ENCODE peak calls at places on chromosome 6, in seven cellular contexts. E is GM12865, N is astrocyte of the spinal cord, V is AG04450, M is prostate gland, J is uterus, P is astrocyte. U is an unnamed sample.

GRCh38 chr6:146032387-146032786 is 3.5 kb downstream of the GRM1 start:
- DNase-seq in E (no peak), N (no peak), V (no peak), M (no peak), J (no peak), P (no peak), U (no peak)

GRCh38 chr6:84358581-84358980 is 131.1 kb upstream of the CEP162 start:
- DNase-seq in E (no peak), N (no peak), V (no peak), M (no peak), J (no peak), P (no peak), U (no peak)

GRCh38 chr6:105522626-105523322 is 119.9 kb upstream of the PREP start:
- DNase-seq in E (no peak), N (peak), V (peak), M (no peak), J (no peak), P (peak), U (no peak)

GRCh38 chr6:125301435-125302391 is at the start of gene HDDC2:
- DNase-seq in E (peak), N (peak), V (no peak), M (peak), J (peak), P (peak), U (peak)

GRCh38 chr6:134060491-134061106 is 8.2 kb upstream of the SLC2A12 start:
- DNase-seq in E (no peak), N (peak), V (no peak), M (no peak), J (no peak), P (peak), U (no peak)

GRCh38 chr6:156880913-156881312 is 103.7 kb downstream of the ARID1B start:
- DNase-seq in E (no peak), N (no peak), V (no peak), M (peak), J (no peak), P (no peak), U (no peak)

GRCh38 chr6:132764370-132764769 is 6.7 kb upstream of the VNN2 start:
- DNase-seq in E (no peak), N (peak), V (peak), M (no peak), J (peak), P (peak), U (no peak)

GRCh38 chr6:13395272-13396237 is 67.2 kb upstream of the TBC1D7 start:
- DNase-seq in E (peak), N (peak), V (peak), M (peak), J (peak), P (peak), U (peak)

GRCh38 chr6:44224154-44224977 is 971 bp downstream of the SLC29A1 start:
- DNase-seq in E (peak), N (no peak), V (no peak), M (no peak), J (no peak), P (no peak), U (no peak)

GRCh38 chr6:125102901-125103300 is 50.7 kb upstream of the TPD52L1 start:
- DNase-seq in E (no peak), N (peak), V (peak), M (no peak), J (no peak), P (peak), U (no peak)

GRCh38 chr6:16059496-16059895 is 69.4 kb upstream of the MYLIP start:
- DNase-seq in E (no peak), N (no peak), V (no peak), M (no peak), J (no peak), P (no peak), U (no peak)

GRCh38 chr6:45436544-45437440 is 59.1 kb upstream of the SUPT3H start:
- DNase-seq in E (peak), N (peak), V (no peak), M (no peak), J (no peak), P (peak), U (no peak)

GRCh38 chr6:24935753-24936152 is at the start of gene RIPOR2:
- DNase-seq in E (peak), N (no peak), V (no peak), M (no peak), J (no peak), P (no peak), U (no peak)

GRCh38 chr6:106747139-106747538 is 117.8 kb downstream of the QRSL1 start:
- DNase-seq in E (no peak), N (no peak), V (no peak), M (no peak), J (no peak), P (no peak), U (no peak)

GRCh38 chr6:1538810-1539482 is 70.8 kb upstream of the FOXC1 start:
- DNase-seq in E (no peak), N (no peak), V (no peak), M (no peak), J (no peak), P (no peak), U (no peak)

GRCh38 chr6:11972806-11973205 is 39.3 kb upstream of the HIVEP1 start:
- DNase-seq in E (no peak), N (no peak), V (no peak), M (no peak), J (no peak), P (no peak), U (no peak)

GRCh38 chr6:157449610-157450009 is 68.6 kb downstream of the ZDHHC14 start:
- DNase-seq in E (no peak), N (peak), V (peak), M (no peak), J (no peak), P (peak), U (no peak)

GRCh38 chr6:97394160-97394748 is 111.2 kb upstream of the MMS22L start:
- DNase-seq in E (peak), N (peak), V (peak), M (peak), J (peak), P (peak), U (peak)

GRCh38 chr6:113522376-113522775 is 334.8 kb upstream of the MARCKS start:
- DNase-seq in E (no peak), N (no peak), V (no peak), M (no peak), J (no peak), P (no peak), U (no peak)

GRCh38 chr6:34036357-34037069 is 109.4 kb downstream of the GRM4 start:
- DNase-seq in E (peak), N (no peak), V (no peak), M (no peak), J (no peak), P (no peak), U (no peak)

GRCh38 chr6:110864816-110865215 is 9.8 kb upstream of the AMD1 start:
- DNase-seq in E (no peak), N (no peak), V (no peak), M (no peak), J (no peak), P (no peak), U (no peak)

GRCh38 chr6:34497411-34497810 is 31.5 kb downstream of the PACSIN1 start:
- DNase-seq in E (no peak), N (no peak), V (no peak), M (no peak), J (no peak), P (no peak), U (no peak)

GRCh38 chr6:114194362-114195343 is 148.2 kb downstream of the HS3ST5 start:
- DNase-seq in E (no peak), N (peak), V (no peak), M (no peak), J (no peak), P (peak), U (no peak)

GRCh38 chr6:121086876-121087275 is 247.4 kb downstream of the TBC1D32 start:
- DNase-seq in E (no peak), N (no peak), V (no peak), M (no peak), J (no peak), P (peak), U (no peak)

GRCh38 chr6:22828179-22829062 is 259.1 kb downstream of the HDGFL1 start:
- DNase-seq in E (peak), N (peak), V (peak), M (peak), J (peak), P (peak), U (peak)

GRCh38 chr6:168032383-168032760 is 34.9 kb downstream of the KIF25 start:
- DNase-seq in E (no peak), N (peak), V (peak), M (no peak), J (no peak), P (peak), U (no peak)
- TF ChIP-seq CTCF in E (no peak), N (peak), V (peak), M (no peak), J (no peak), P (peak), U (no peak)

DNA sequence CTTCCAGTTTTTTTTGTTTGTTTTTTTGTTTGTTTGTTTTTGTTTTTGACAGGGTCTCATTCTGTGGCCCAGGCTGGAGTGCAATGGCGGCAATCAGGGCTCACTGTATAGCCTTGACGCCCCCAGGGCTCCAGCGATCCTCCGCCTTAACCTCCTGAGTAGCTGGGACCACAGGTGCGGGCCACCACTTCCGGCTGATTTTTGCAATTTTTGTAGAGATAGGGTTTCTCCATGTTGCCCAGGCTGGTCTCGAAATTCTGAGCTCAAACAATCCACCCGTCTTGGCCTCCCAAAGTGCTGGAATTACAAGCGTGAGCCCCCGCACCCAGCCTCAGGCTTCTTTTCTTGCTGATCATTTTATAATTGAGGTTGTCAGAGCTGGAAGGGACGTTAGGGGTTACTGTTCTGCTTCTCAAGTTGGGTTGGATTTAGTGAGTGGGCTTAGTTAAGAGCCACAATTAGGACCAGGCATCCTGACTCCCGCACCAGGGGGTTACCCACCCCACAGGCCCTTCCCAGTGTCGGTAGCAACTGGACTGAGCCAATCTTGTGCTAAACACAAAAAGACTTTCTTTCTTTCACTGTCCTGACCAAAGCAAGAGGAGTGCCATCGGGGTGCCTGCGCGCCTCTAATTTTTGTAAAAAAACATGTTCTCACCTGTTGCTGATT is 13.1 kb upstream of the ZSCAN9 start:
- DNase-seq in E (peak), N (no peak), V (no peak), M (no peak), J (no peak), P (no peak), U (no peak)
- H3K4me3 ChIP-seq in E (peak), N (peak), V (peak), M (no peak), J (no peak), P (peak), U (peak)

DNA sequence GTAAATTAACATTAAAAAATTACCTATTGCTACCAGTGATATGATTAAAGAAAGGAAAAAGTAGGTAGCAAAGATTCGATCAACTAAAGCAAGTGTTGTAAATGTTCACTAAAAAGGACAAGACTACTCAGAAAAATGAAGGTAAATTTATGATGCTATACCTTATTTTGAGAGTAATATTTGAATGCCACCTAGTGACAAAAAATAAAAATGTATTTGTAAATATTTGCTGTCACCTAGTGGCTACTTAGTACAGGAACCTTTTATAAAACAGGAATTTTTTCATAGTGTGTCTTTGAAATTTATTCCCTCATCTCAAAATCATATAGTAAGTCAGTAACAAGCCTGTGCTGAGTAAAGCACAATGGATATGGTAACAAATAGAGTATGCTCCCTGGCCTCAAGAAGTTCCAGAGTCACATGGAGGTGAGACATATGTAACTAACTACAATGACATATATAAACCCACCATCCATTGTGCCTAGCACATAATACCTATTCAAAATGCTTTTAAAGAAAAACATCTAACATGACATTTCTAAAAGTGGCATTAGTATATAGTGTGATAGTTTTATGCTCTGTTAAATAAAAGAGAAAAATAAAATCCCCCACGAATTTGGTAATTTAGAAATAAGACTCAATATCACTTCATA is 193.1 kb upstream of the SIM1 start:
- DNase-seq in E (peak), N (peak), V (no peak), M (no peak), J (no peak), P (no peak), U (peak)
- TF ChIP-seq CTCF in E (peak), N (peak), V (peak), M (peak), J (peak), P (peak), U (peak)

DNA sequence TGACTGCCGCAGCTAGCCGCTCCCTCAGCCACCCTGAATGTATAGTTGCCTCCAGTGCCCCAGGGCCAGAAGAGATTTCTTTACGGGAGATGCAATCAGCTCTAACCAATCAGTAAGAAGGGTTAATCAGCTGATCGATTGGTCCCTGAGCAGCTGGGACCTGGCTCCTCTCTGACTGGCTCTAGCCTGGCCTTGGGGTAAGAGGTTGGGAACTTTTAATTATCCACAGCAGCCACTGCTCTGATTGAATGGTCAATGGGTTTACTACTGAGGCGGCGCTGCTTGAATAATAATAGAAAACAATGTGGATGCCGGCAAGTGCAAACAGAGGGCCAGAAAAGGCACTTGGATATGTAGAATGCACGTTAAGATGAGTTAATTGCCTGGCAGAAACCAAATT is 99.8 kb downstream of the TFAP2A start:
- DNase-seq in E (no peak), N (no peak), V (no peak), M (no peak), J (no peak), P (no peak), U (no peak)
- H3K4me3 ChIP-seq in E (no peak), N (no peak), V (no peak), M (no peak), J (no peak), P (no peak), U (no peak)

DNA sequence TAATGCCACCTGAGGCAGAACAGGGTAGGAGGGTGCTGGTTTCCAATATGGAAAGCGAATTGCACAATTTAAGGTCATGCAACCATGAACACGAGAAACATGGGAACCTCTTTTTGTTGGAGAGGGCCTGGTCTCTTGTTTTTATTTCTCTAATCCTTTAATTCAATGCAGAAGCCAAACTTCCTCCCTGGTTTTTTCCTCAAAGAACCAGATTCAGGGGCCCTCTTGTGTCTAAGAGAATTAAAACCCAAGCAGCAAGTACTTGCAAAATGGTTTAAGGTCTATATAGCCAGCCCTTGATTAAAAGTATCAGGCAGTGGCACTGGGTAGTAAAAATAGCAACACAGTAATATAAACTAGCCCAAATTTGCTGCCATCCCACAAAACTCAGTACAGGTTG is 19.5 kb downstream of the GSTA4 start:
- DNase-seq in E (no peak), N (peak), V (no peak), M (no peak), J (no peak), P (no peak), U (no peak)
- TF ChIP-seq CTCF in E (no peak), N (no peak), V (peak), M (no peak), J (no peak), P (no peak), U (no peak)

GRCh38 chr6:25966707-25967106 is 4.1 kb downstream of the TRIM38 start:
- DNase-seq in E (no peak), N (no peak), V (no peak), M (no peak), J (no peak), P (no peak), U (no peak)

GRCh38 chr6:25960689-25961088 is 1.9 kb upstream of the TRIM38 start:
- DNase-seq in E (no peak), N (no peak), V (no peak), M (no peak), J (no peak), P (no peak), U (no peak)

GRCh38 chr6:25961619-25962367 is 809 bp upstream of the TRIM38 start:
- DNase-seq in E (peak), N (no peak), V (no peak), M (no peak), J (no peak), P (no peak), U (no peak)

GRCh38 chr6:25962368-25963127 is at the start of gene TRIM38:
- DNase-seq in E (peak), N (peak), V (peak), M (peak), J (peak), P (peak), U (peak)

GRCh38 chr6:25963426-25964123 is 973 bp downstream of the TRIM38 start:
- DNase-seq in E (no peak), N (no peak), V (no peak), M (peak), J (no peak), P (no peak), U (peak)
- H3K4me3 ChIP-seq in E (peak), N (peak), V (peak), M (peak), J (peak), P (peak), U (peak)

DNA sequence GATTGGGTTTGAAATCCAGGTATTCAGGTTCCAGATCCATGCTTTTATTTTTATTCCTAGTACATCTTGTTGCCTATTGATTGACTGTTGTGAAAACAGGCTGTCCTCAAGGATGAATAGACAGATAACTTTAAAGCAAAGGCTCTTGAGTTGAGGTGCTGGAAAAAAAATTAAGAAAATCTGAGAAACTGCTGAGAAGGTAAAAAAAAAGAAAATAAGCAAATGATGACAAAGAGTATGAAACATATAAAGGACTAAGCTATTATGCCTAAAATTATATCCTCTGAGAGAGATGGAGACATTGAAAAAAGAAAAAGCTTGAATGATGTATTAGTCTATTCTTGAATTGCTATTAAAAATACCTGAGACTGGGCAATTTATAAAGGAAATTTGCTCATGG is 392.3 kb upstream of the RGS17 start:
- DNase-seq in E (no peak), N (no peak), V (no peak), M (no peak), J (no peak), P (no peak), U (no peak)
- TF ChIP-seq CTCF in E (no peak), N (no peak), V (no peak), M (no peak), J (no peak), P (no peak), U (no peak)

U was measured in LNCaP clone FGC.